ENCODE peak calls at places on chromosomes 13 and 19, in five cellular contexts. H is PC-9; T is uterus; Q is CD8-positive, alpha-beta T cell; G is heart right ventricle. K is an unnamed sample.

GRCh38 chr13:100128373-100128772 is 39.5 kb downstream of the PCCA start:
- DNase-seq in H (peak; percentile 3), T (no peak), Q (no peak), G (no peak), K (no peak)

GRCh38 chr19:17749912-17750317 is 1.4 kb upstream of the FCHO1 start:
- DNase-seq in H (no peak), T (no peak), Q (peak; percentile 20), G (no peak), K (no peak)

GRCh38 chr13:108322206-108322824 is 52.8 kb downstream of the TNFSF13B start:
- DNase-seq in H (no peak), T (no peak), Q (no peak), G (no peak), K (no peak)

GRCh38 chr19:41871573-41872383 is 5.3 kb upstream of the CD79A start:
- DNase-seq in H (no peak), T (no peak), Q (peak; percentile 61), G (peak; percentile 37), K (no peak)

GRCh38 chr13:42275098-42275471 is 3.1 kb downstream of the AKAP11 start:
- DNase-seq in H (no peak), T (no peak), Q (no peak), G (no peak), K (no peak)

GRCh38 chr19:58052256-58052655 is 6.8 kb upstream of the ZNF135 start:
- DNase-seq in H (no peak), T (no peak), Q (no peak), G (no peak), K (no peak)

GRCh38 chr19:54179262-54179587 is 6.3 kb upstream of the TMC4 start:
- DNase-seq in H (no peak), T (no peak), Q (no peak), G (no peak), K (no peak)

GRCh38 chr19:18975011-18975410 is 34.0 kb upstream of the HOMER3 start:
- DNase-seq in H (no peak), T (no peak), Q (no peak), G (no peak), K (no peak)

GRCh38 chr19:55777528-55777927 is 8.6 kb downstream of the RFPL4AL1 start:
- DNase-seq in H (peak; percentile 12), T (no peak), Q (no peak), G (no peak), K (no peak)
- TF ChIP-seq CTCF in H (peak; percentile 57), T (no peak), Q (no peak), G (no peak), K (no peak)

DNA sequence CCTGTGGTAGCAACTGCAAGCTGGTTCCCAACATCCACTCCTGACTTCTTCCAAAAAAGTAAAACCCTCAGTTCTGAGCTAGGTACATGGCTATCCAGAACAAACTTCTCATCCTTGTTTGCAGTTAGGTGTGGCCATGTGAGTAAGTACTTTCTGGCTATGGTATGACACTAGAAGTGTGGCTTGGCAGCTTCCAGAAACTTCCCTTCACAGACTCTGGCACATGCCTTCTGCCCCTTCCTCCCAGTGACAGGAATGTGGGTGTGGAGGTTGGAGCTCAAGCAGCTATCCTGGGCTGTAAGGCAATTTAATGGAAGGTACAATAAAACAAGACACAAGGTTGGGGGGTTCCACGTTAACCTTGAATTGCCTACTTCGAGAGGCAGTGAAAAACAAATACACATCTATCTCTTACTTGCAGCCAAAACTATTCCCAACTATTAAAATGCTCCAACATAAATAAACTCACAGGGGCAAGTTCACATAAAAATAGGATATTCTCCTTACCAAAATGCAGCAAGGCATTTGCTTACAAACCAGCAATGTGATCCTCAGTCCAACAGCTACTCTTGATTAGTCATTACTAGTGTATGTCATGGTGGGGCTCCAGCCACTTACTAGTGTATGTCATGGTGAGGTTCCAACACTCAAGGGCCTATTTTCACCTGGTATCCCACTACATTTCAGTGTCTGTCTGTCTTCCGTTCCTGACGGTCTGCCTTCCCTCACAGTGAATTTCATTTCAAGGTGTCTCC is 3.1 kb downstream of the SMG9 start:
- DNase-seq in H (no peak), T (no peak), Q (no peak), G (no peak), K (no peak)
- H3K27ac ChIP-seq in H (no peak overlapping the region), T (no peak overlapping the region), Q (no peak overlapping the region), G (no peak overlapping the region), K (no peak overlapping the region)

GRCh38 chr19:719081-719512 is 10.4 kb downstream of the PALM start:
- DNase-seq in H (no peak), T (peak; percentile 63), Q (no peak), G (no peak), K (no peak)
- H3K4me3 ChIP-seq in H (no peak overlapping the region), T (no peak overlapping the region), Q (no peak overlapping the region), G (no peak overlapping the region), K (peak overlapping the region; percentile 49)

GRCh38 chr19:24159707-24160106 is 72.7 kb downstream of the ZNF254 start:
- DNase-seq in H (peak; percentile 3), T (no peak), Q (no peak), G (no peak), K (no peak)
- TF ChIP-seq CTCF in H (peak; percentile 71), T (no peak), Q (no peak), G (peak; percentile 42), K (no peak)

GRCh38 chr19:5039642-5040543 is 71.0 kb downstream of the KDM4B start:
- DNase-seq in H (no peak), T (no peak), Q (no peak), G (no peak), K (no peak)
- H3K27ac ChIP-seq in H (no peak overlapping the region), T (no peak overlapping the region), Q (no peak overlapping the region), G (no peak overlapping the region), K (no peak overlapping the region)

GRCh38 chr13:101530293-101530692 is 77.8 kb downstream of the ITGBL1 start:
- DNase-seq in H (no peak), T (no peak), Q (no peak), G (no peak), K (no peak)

GRCh38 chr13:101523732-101524131 is 71.3 kb downstream of the ITGBL1 start:
- DNase-seq in H (no peak), T (no peak), Q (no peak), G (peak; percentile 19), K (peak; percentile 75)

GRCh38 chr13:101535192-101535746 is 82.8 kb downstream of the ITGBL1 start:
- DNase-seq in H (no peak), T (no peak), Q (no peak), G (no peak), K (no peak)

GRCh38 chr13:101527130-101527529 is 74.7 kb downstream of the ITGBL1 start:
- DNase-seq in H (no peak), T (no peak), Q (no peak), G (no peak), K (no peak)

GRCh38 chr13:101529419-101529818 is 76.9 kb downstream of the ITGBL1 start:
- DNase-seq in H (no peak), T (no peak), Q (no peak), G (no peak), K (no peak)
- H3K4me3 ChIP-seq in H (no peak overlapping the region), T (no peak overlapping the region), Q (no peak overlapping the region), G (no peak overlapping the region), K (peak overlapping the region; percentile 9)

GRCh38 chr19:43766755-43767043 is 11.9 kb upstream of the SMG9 start:
- DNase-seq in H (no peak), T (no peak), Q (no peak), G (no peak), K (no peak)
- TF ChIP-seq CTCF in H (peak; percentile 63), T (no peak), Q (peak; percentile 11), G (no peak), K (no peak)

DNA sequence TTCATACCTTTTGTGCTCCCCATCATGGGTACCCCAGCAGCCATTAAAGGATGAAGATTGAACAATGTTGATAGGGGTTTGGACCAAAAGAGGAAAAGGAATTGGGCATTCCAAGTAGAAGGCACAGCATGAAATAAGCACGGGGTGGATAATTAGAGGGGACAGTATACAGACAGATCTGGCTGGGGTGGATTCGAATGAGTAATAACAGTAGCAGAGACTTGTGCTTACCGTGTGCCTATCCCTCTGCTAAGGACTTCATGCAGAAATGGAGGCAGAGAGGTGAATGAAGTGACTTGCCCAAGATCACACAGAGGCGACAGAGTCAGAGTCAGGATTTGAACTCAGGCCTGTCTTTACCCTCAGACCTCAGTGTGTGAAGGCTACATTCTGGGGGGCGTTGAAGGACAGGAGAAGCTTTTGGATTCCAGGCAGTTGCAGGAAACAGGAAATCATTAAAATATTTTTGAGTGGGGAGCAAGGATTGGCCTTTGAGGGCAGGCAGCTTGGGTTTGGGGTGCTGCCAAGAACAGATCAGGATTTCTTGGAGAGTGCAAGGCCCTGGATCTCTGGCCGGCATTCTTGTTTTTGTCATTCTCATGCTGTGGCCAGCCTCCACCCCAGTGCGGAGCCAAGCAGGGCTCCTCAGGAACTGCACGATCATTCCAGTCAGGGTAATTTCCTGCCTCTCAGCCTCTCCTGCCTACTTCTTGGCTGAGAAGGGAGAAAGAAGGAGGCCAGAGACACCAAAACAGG is 18.7 kb downstream of the PAF1 start:
- DNase-seq in H (no peak), T (peak; percentile 87), Q (no peak), G (peak; percentile 86), K (peak; percentile 86)
- H3K27ac ChIP-seq in H (no peak overlapping the region), T (peak overlapping the region; percentile 90), Q (no peak overlapping the region), G (peak overlapping the region; percentile 85), K (peak overlapping the region; percentile 96)

GRCh38 chr19:47598407-47599349 is 10.3 kb upstream of the BICRA start:
- DNase-seq in H (peak; percentile 78), T (peak; percentile 87), Q (no peak), G (peak; percentile 60), K (peak; percentile 89)
- H3K4me3 ChIP-seq in H (peak overlapping the region; percentile 80), T (peak overlapping the region; percentile 21), Q (no peak overlapping the region), G (peak overlapping the region; percentile 30), K (peak overlapping the region; percentile 74)

K was measured in coronary artery.